ENCODE peak calls at places on chromosomes 6 and 20, in five cellular contexts. T is sigmoid colon, N is HepG2, X is H9, W is type B pancreatic cell. J is an unnamed sample.

GRCh38 chr6:129704708-129705107 is 5.3 kb downstream of the ARHGAP18 start:
- DNase-seq in T (no peak), N (no peak), X (no peak), W (no peak), J (no peak)

GRCh38 chr6:23170044-23170443 is 600.7 kb downstream of the HDGFL1 start:
- DNase-seq in T (no peak), N (no peak), X (no peak), W (no peak), J (no peak)

GRCh38 chr6:149719531-149719930 is 1.6 kb upstream of the LATS1 start:
- DNase-seq in T (no peak), N (no peak), X (no peak), W (peak), J (no peak)

GRCh38 chr6:81820979-81821378 is 68.5 kb upstream of the TENT5A start:
- DNase-seq in T (no peak), N (no peak), X (no peak), W (no peak), J (no peak)

GRCh38 chr20:43832096-43832816 is 82.4 kb upstream of the TOX2 start:
- DNase-seq in T (peak), N (no peak), X (no peak), W (no peak), J (no peak)

GRCh38 chr6:120569689-120570088 is 764.6 kb downstream of the TBC1D32 start:
- DNase-seq in T (no peak), N (no peak), X (no peak), W (no peak), J (no peak)

GRCh38 chr6:83215131-83216047 is 22.2 kb downstream of the RWDD2A start:
- DNase-seq in T (peak), N (peak), X (peak), W (no peak), J (peak)

GRCh38 chr6:124002377-124003081 is 198.9 kb downstream of the NKAIN2 start:
- DNase-seq in T (no peak), N (no peak), X (no peak), W (no peak), J (no peak)

GRCh38 chr6:150214310-150214709 is 71.5 kb downstream of the PPP1R14C start:
- DNase-seq in T (no peak), N (no peak), X (no peak), W (no peak), J (no peak)

GRCh38 chr6:159190460-159190859 is 21.3 kb downstream of the FNDC1 start:
- DNase-seq in T (no peak), N (no peak), X (no peak), W (no peak), J (no peak)

GRCh38 chr6:130851026-130851425 is 23.8 kb downstream of the SMLR1 start:
- DNase-seq in T (no peak), N (no peak), X (no peak), W (no peak), J (no peak)

GRCh38 chr6:90169328-90169886 is 127.2 kb downstream of the BACH2 start:
- DNase-seq in T (no peak), N (no peak), X (no peak), W (no peak), J (no peak)

GRCh38 chr6:167565884-167566491 is 241.1 kb downstream of the TTLL2 start:
- DNase-seq in T (peak), N (peak), X (no peak), W (peak), J (no peak)

GRCh38 chr6:12343440-12344162 is 53.4 kb downstream of the EDN1 start:
- DNase-seq in T (no peak), N (peak), X (no peak), W (no peak), J (no peak)

GRCh38 chr20:23668477-23668951 is 20.3 kb downstream of the CST4 start:
- DNase-seq in T (peak), N (peak), X (peak), W (no peak), J (peak)

GRCh38 chr6:116127771-116128493 is 2.0 kb upstream of the COL10A1 start:
- DNase-seq in T (no peak), N (peak), X (no peak), W (no peak), J (no peak)

GRCh38 chr6:41021832-41022231 is 17.2 kb downstream of the UNC5CL start:
- DNase-seq in T (no peak), N (peak), X (no peak), W (no peak), J (no peak)

GRCh38 chr20:33812673-33813462 is 1.7 kb downstream of the CHMP4B start:
- DNase-seq in T (no peak), N (peak), X (no peak), W (no peak), J (no peak)

DNA sequence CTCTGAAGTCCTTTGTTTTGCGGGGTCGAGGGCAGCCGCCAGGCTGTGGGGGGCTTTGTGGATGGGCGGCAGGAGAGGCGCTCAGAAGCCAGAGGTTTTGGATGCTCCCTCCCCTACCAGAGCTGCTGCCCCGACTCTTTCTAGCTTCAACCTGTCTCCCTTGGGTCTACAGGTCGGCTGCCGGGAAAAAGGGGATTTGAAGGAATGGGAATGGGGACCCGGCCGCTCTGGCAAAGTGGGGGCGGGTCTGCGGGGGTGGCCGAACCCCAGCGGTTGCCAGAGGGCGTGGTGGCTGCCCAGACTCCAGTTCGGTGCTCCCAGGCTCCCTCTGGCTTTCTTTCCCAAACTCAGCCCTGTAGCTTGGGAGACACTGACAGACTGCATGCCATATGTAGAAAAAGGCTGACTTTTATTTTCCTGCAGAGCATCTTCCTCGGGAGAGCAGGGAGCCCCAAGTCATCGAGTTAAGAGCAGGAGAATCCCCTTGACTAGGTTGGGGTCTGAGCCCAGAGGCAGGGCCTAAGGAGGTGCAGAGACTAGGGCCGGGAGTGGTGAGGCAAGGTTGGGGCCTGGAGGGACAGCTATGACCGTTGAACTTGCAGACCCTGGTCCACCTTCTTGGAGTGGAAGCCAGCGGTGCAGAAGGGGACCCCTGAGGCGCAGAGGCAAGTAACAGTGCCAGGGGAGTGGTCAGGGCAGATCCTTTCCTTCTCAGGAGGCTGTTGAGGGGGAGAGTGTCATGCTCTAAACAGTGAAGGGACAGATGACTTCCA is 1.4 kb upstream of the PPP1R18 start:
- DNase-seq in T (peak), N (no peak), X (peak), W (no peak), J (no peak)
- TF ChIP-seq CTCF in T (peak), N (peak), X (peak), W (no peak), J (no peak)

DNA sequence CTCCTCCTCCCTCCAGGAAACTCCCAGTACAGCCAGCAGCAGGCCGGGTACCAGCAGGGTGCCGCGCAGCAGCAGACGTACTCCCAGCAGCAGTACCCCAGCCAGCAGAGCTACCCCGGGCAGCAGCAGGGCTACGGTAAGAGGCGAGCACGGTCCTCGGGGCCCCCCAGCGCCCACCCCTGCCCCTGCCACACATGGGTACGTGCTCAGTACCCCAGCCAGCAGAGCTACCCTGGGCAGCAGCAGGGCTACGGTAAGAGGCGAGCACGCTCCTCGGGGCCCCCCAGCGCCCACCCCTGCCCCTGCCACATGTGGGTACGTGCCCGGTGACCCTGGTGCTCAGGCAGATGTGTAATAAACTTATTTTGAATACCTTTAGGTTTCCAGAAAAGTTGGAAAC is 10.2 kb upstream of the MTG2 start:
- DNase-seq in T (no peak), N (no peak), X (no peak), W (no peak), J (no peak)
- TF ChIP-seq CTCF in T (no peak), N (no peak), X (no peak), W (no peak), J (no peak)

DNA sequence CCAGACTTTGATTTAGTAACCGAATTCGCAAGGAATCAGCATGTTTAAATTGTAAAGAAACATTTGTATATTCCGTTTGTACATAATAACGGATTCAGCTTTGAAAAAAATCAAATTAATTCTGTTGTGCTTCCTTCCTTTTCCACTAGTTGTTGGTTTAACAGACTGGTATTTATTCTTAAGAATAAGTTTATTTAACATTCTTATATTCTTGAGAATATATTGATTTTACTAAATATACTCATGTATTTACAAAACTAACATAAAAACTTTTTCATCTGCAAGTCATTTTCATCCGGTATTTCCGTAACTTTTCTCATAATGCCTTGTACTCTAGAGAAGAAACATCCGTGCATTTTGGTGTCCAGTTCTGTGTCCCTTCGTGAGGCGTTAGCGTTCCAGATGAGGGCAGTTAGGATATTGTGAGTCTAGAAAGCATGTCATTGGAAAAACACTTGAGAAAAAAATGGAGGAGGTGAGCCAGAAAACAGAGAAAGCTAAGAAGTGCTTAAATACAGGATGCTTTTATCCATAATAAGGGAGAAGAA is 1.6 kb downstream of the WRNIP1 start:
- DNase-seq in T (no peak), N (no peak), X (no peak), W (no peak), J (no peak)
- TF ChIP-seq CTCF in T (no peak), N (no peak), X (no peak), W (peak), J (peak)

DNA sequence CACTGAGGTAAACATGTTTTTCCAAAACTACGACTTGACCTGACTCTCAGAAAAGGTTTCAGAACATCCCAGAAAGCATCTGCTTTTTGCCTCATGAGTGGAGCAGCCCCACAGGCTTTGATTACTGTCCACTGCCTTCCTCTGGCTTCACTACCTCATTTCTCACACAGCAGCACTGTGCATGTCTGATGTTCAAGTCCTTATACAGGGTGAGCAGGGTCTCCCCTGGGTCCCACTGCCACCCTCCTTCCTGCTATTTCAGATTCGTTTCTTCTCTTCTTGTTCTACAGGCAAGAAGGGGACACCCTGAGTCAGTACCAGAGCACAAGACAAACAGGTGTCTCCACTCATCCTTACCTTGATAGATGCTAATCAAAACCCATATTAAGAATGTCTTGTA is 64.7 kb upstream of the NFATC2 start:
- DNase-seq in T (no peak), N (no peak), X (no peak), W (no peak), J (no peak)
- TF ChIP-seq CTCF in T (no peak), N (no peak), X (no peak), W (no peak), J (no peak)

GRCh38 chr6:2158596-2159271 is 86.7 kb downstream of the GMDS start:
- DNase-seq in T (no peak), N (no peak), X (peak), W (no peak), J (peak)
- TF ChIP-seq CTCF in T (no peak), N (peak), X (peak), W (peak), J (peak)

DNA sequence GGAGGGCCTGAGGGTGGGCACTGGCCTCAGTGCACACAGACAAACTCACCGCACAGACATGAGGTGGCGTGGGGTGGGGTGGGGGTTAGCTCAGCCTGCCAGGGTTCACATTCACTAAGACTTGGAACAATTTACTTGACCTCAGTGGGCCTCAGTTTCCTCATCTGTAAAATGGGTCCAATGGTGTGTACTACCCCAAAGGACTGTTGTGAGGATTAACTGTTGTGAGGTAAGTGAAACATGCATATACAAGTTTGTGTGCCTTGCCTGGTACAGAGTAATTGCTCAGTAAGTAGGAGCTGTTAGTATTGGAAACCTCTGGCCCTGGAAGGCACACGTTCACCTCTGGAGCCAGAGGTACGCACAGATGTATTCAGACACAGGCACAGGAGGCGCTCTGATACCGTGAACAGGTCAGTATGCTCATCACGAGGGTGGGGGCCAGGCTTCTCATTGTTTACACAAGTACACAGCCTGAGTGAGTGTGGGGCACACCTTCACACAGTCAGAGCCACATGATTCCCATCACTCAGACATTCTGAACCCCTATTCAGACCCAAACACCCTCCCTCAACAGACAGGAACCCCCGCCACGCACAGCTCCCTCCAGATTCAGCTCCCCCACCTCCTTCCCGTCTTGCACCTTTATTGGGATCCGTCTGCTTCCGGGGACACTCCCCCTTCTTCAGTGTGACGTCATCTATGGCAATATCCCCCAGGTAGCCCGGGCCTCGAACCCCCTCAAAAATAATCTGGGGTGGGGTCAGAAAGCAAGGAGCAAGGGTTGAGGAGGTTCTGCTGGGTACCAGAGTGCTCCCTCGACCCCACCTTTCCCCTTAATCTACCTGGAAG is 59.9 kb downstream of the MDGA1 start:
- DNase-seq in T (no peak), N (peak), X (no peak), W (no peak), J (no peak)
- TF ChIP-seq CTCF in T (no peak), N (peak), X (no peak), W (no peak), J (no peak)

J was measured in glutamatergic neuron.